ENCODE peak calls at places on chromosomes 16 and 17, in ten cellular contexts. M is HFFc6, F is ascending aorta, A is H9, P is WTC11, V is esophagus squamous epithelium, O is fibroblast of mammary gland, C is thyroid gland, Z is neural progenitor cell, Y is progenitor cell of endocrine pancreas. R is an unnamed sample.

GRCh38 chr17:17785407-17785806 is 51.4 kb downstream of the SREBF1 start:
- DNase-seq in O (no peak), M (no peak), Y (no peak), V (no peak), C (peak), F (no peak), A (no peak), Z (no peak), P (no peak), R (no peak)

GRCh38 chr17:43517615-43518386 is 28.3 kb downstream of the ETV4 start:
- DNase-seq in C (no peak), M (peak), F (no peak), Z (no peak), V (no peak), P (no peak), A (no peak), Y (no peak), O (peak), R (no peak)

GRCh38 chr17:76076765-76077581 is 2.0 kb upstream of the ZACN start:
- DNase-seq in V (no peak), O (peak), Z (peak), M (no peak), C (no peak), Y (no peak), A (peak), P (peak), F (no peak), R (no peak)

GRCh38 chr16:49472598-49472997 is 99.0 kb downstream of the C16orf78 start:
- DNase-seq in V (no peak), A (peak), Z (peak), M (no peak), Y (no peak), F (peak), O (no peak), P (no peak), C (no peak), R (no peak)

GRCh38 chr17:10323812-10324610 is 48.8 kb downstream of the MYH13 start:
- DNase-seq in F (no peak), O (no peak), C (no peak), Y (no peak), Z (no peak), P (no peak), V (no peak), M (no peak), A (no peak), R (no peak)

GRCh38 chr16:77434365-77435239 is at the start of gene ADAMTS18:
- DNase-seq in O (no peak), M (no peak), F (no peak), P (peak), Z (peak), C (peak), Y (peak), V (no peak), A (peak), R (peak)

GRCh38 chr16:48106445-48106844 is 49.3 kb downstream of the ABCC12 start:
- DNase-seq in F (no peak), Y (no peak), M (no peak), O (no peak), A (no peak), V (no peak), P (no peak), Z (no peak), C (no peak), R (no peak)

GRCh38 chr16:49003992-49004391 is 277.6 kb downstream of the CBLN1 start:
- DNase-seq in M (no peak), O (no peak), F (no peak), Z (no peak), Y (no peak), P (no peak), C (no peak), A (no peak), V (no peak), R (no peak)

GRCh38 chr16:80300876-80301275 is 239.9 kb upstream of the DYNLRB2 start:
- DNase-seq in M (peak), P (no peak), Z (no peak), V (no peak), F (no peak), C (no peak), A (no peak), O (no peak), Y (no peak), R (no peak)

GRCh38 chr16:51916814-51917213 is 630.1 kb downstream of the TOX3 start:
- DNase-seq in C (no peak), Y (no peak), Z (no peak), P (no peak), A (no peak), O (no peak), M (no peak), F (no peak), V (no peak), R (no peak)

GRCh38 chr17:39036009-39036408 is 68.8 kb upstream of the FBXO47 start:
- DNase-seq in F (no peak), A (no peak), C (no peak), Y (no peak), M (no peak), Z (no peak), V (no peak), O (no peak), P (no peak), R (no peak)

GRCh38 chr16:1180772-1181714 is 28.1 kb downstream of the CACNA1H start:
- DNase-seq in O (no peak), F (peak), V (no peak), Z (peak), M (no peak), Y (no peak), C (no peak), A (no peak), P (no peak), R (peak)

GRCh38 chr17:33125552-33125950 is 133.9 kb downstream of the SPACA3 start:
- DNase-seq in F (no peak), Z (no peak), A (no peak), Y (no peak), P (no peak), M (no peak), O (no peak), C (no peak), V (no peak), R (no peak)

GRCh38 chr17:12789075-12789975 is at the start of gene ARHGAP44:
- DNase-seq in Z (peak), Y (peak), A (peak), O (peak), V (no peak), M (peak), F (peak), P (peak), C (peak), R (peak)

GRCh38 chr16:62029947-62030346 is 6.3 kb downstream of the CDH8 start:
- DNase-seq in A (no peak), Z (no peak), C (no peak), Y (no peak), M (no peak), P (no peak), F (no peak), O (no peak), V (no peak), R (no peak)

GRCh38 chr16:80899804-80900592 is 95.6 kb upstream of the CDYL2 start:
- DNase-seq in F (peak), M (peak), A (no peak), O (peak), Y (no peak), C (peak), P (no peak), Z (no peak), V (no peak), R (no peak)

GRCh38 chr17:27481327-27481726 is 25.1 kb downstream of the KSR1 start:
- DNase-seq in C (no peak), Y (no peak), F (no peak), O (no peak), P (no peak), Z (no peak), A (no peak), M (no peak), V (no peak), R (no peak)

GRCh38 chr16:75380870-75381269 is 52.4 kb downstream of the CFDP1 start:
- DNase-seq in M (peak), P (no peak), V (no peak), O (no peak), Y (no peak), A (no peak), Z (no peak), F (no peak), C (no peak), R (no peak)

GRCh38 chr17:74873874-74874614 is 1.2 kb upstream of the FDXR start:
- DNase-seq in Z (no peak), F (no peak), A (no peak), O (no peak), Y (no peak), V (no peak), C (no peak), M (no peak), P (no peak), R (no peak)

GRCh38 chr16:22235839-22236745 is 30.0 kb downstream of the EEF2K start:
- DNase-seq in M (no peak), Y (no peak), A (no peak), Z (no peak), O (peak), F (no peak), P (no peak), V (no peak), C (no peak), R (no peak)

DNA sequence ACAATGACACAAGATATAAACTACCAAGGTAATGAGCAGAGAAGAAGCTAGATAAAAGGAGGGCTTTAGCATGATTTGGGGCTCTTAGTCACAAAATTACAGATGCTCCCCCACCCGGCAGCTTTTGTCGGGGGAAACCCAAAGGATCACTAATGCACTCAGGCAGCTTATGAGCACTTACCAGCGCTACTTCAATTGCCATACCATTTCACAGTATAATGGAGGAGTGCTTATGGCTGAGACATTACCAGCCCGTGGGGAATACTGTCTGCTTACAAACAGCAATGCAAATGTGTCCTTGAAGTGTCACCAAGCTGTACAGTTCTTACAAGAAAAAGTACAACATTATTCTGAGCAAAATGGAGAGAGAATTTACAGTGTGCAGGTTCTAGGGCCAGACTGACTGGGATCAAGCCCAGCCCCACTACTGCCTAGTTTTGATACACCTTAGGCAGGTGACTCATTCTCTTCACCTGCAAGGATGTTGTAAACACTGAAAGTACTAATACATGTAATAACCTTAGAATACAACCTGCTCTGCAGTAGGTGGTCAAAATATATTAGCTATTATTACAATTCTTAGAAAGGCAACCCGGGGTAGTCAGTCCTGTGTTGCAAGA is 16.3 kb downstream of the ANKFY1 start:
- DNase-seq in O (no peak), C (no peak), P (no peak), F (no peak), Y (no peak), M (no peak), V (no peak), A (no peak), Z (no peak), R (no peak)
- TF ChIP-seq CTCF in O (no peak), C (no peak), P (no peak), F (no peak), Y (no peak), M (no peak), V (no peak), A (no peak), Z (no peak), R (no peak)

GRCh38 chr17:67716405-67716798 is 1.3 kb upstream of the NOL11 start:
- DNase-seq in F (no peak), O (no peak), V (no peak), M (no peak), Z (no peak), Y (no peak), A (no peak), C (no peak), P (no peak), R (no peak)

GRCh38 chr17:67718325-67718941 is 697 bp downstream of the NOL11 start:
- DNase-seq in Z (no peak), C (no peak), A (peak), Y (peak), P (no peak), F (no peak), M (peak), O (peak), V (no peak), R (peak)

GRCh38 chr17:67713169-67713568 is 4.6 kb upstream of the NOL11 start:
- DNase-seq in V (no peak), F (no peak), M (no peak), A (no peak), C (no peak), P (no peak), Z (no peak), O (no peak), Y (no peak), R (no peak)

GRCh38 chr17:67717192-67717623 is 528 bp upstream of the NOL11 start:
- DNase-seq in Y (no peak), O (no peak), C (no peak), Z (no peak), F (no peak), A (no peak), M (no peak), V (no peak), P (no peak), R (no peak)

GRCh38 chr17:67717624-67718324 is at the start of gene NOL11:
- DNase-seq in F (peak), C (peak), A (peak), M (peak), P (peak), O (peak), Y (peak), Z (peak), V (peak), R (peak)
- TF ChIP-seq CTCF in F (peak), C (peak), A (peak), M (peak), P (peak), O (peak), Y (peak), Z (peak), V (peak), R (peak)

DNA sequence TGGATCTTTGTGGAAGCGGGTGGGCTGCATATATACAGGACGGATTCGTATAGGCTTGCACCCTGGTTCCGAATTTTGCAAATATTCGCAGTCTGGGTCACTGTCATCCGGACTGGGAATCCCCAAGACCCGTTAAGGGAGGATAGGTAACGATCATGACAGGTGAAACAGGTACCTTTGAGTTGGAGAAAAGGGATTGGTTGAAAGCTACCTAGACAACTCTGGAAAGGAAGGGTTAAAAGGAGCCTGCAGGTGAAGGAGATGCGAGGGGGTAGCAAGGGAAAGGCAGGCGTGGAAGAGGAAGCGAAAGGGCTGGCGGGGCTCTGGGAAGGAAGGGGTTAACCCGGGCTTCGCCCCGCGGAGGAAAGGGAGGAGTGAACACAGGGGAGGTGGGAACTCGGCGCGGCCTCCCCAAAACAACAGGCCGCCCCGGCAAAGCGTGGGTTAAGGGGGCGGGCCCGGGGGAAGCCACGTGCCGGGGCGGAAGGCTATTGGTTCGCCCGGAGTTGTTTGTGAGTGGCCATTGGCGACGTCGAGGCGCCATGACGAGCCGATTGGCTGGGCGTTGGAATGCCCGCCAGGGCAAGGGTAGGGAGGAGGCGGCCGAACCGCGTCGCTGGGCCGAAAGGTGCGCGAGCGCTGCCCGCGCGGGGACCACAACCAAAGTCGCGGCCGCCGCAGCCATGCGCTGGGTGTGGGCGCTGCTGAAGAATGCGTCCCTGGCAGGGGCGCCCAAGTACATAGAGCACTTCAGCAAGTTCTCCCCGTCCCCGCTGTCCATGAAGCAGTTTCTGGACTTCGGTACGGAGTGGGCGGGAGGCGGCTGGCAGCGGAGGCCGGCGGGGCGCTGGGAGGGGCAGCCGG is at the start of gene PDK2:
- DNase-seq in Z (peak), M (peak), O (peak), Y (peak), C (peak), V (peak), P (peak), F (peak), A (peak), R (peak)
- TF ChIP-seq CTCF in Z (no peak), M (no peak), O (no peak), Y (no peak), C (no peak), V (no peak), P (no peak), F (no peak), A (no peak), R (no peak)

GRCh38 chr17:79530361-79531105 is 80.3 kb downstream of the RBFOX3 start:
- DNase-seq in C (no peak), F (no peak), Z (no peak), A (no peak), M (no peak), P (no peak), V (no peak), Y (no peak), O (no peak), R (no peak)
- TF ChIP-seq CTCF in C (no peak), F (no peak), Z (no peak), A (no peak), M (no peak), P (no peak), V (no peak), Y (no peak), O (no peak), R (no peak)

GRCh38 chr16:20676867-20677266 is 20.6 kb downstream of the ACSM1 start:
- DNase-seq in C (no peak), Y (no peak), M (no peak), P (no peak), A (no peak), Z (no peak), V (no peak), F (no peak), O (no peak), R (no peak)
- TF ChIP-seq CTCF in C (no peak), Y (peak), M (no peak), P (no peak), A (peak), Z (peak), V (no peak), F (no peak), O (no peak), R (no peak)

DNA sequence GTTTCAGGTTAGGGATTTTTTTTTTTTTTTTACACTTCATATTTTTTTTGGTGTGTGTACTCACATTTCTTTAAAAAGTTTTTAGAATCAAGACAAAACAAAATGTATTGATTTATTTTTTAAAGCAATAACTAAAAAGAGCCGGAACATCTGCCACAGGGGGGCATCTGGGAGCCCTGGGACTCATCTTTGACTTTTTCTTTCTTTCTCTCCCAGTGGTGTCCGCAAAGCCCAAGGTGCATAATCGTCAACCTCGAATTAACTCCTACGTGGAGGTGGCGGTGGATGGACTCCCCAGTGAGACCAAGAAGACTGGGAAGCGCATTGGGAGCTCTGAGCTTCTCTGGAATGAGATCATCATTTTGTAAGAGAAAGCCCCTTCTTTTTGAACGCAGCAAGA is 36.3 kb downstream of the WWP2 start:
- DNase-seq in P (no peak), M (no peak), A (no peak), O (peak), Z (peak), Y (no peak), C (no peak), V (no peak), F (no peak), R (no peak)
- TF ChIP-seq CTCF in P (no peak), M (peak), A (peak), O (peak), Z (peak), Y (peak), C (no peak), V (no peak), F (peak), R (peak)

GRCh38 chr16:14125030-14125681 is 54.0 kb downstream of the MRTFB start:
- DNase-seq in P (no peak), M (no peak), C (no peak), A (no peak), F (no peak), Z (peak), V (no peak), O (no peak), Y (no peak), R (peak)
- TF ChIP-seq CTCF in P (no peak), M (no peak), C (no peak), A (no peak), F (no peak), Z (no peak), V (no peak), O (no peak), Y (no peak), R (no peak)

DNA sequence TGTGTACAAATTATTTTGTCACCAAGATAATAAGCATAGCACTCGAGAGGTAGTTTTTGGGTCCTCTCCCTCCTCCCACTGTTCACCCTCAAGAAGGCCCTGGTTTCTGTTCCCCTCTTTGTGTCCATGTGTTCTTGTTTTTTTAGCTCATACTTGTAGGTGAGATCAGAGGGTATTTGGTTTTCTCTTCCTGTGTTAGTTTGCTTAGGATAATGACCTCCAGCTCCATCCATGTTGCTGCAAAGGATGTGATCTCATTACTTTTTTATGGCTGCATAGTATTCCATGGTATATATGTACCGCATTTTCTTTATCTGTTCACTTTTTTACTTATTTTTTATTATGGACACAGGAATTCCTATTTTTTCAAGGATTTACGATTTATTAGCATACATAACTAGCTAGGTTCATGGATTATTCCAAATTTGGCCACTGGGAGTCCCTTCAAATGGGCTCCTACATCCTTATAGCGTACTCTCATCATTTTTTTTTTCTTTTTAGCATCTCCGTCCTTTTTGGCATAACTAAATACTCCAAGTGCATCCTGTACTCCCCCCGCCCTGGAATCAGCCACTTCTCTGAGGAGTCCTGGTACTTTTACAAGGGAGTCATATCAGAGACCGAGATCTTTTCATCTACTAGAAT is 7.3 kb downstream of the TADA2A start:
- DNase-seq in P (no peak), V (no peak), C (no peak), F (no peak), Y (no peak), M (peak), A (no peak), O (peak), Z (no peak), R (no peak)
- TF ChIP-seq CTCF in P (no peak), V (peak), C (no peak), F (no peak), Y (peak), M (peak), A (peak), O (peak), Z (peak), R (no peak)

R was measured in nephron progenitor cell.